ENCODE peak calls at places on chromosomes 5 and 9, in nine cellular contexts. W is pancreas; R is endothelial cell of umbilical vein; O is tibial artery; Z is upper lobe of right lung; C is right atrium auricular region; I is CD4-positive, CD25-positive, alpha-beta regulatory T cell; S is CD8-positive, alpha-beta T cell; A is neuronal stem cell. N is an unnamed sample.

GRCh38 chr5:96336351-96336985 is 96.6 kb downstream of the PCSK1 start:
- DNase-seq in I (peak; percentile 85), Z (no peak), C (peak; percentile 88), R (peak; percentile 92), W (no peak), S (peak; percentile 57), O (peak; percentile 87), A (peak; percentile 68), N (peak; percentile 83)

GRCh38 chr5:179974946-179975712 is 67.4 kb upstream of the TBC1D9B start:
- DNase-seq in S (peak; percentile 27), R (peak; percentile 33), A (peak; percentile 18), W (no peak), C (no peak), Z (peak; percentile 70), I (peak; percentile 55), O (no peak), N (peak; percentile 94)

GRCh38 chr5:77015938-77016569 is 14.2 kb upstream of the AGGF1 start:
- DNase-seq in O (no peak), C (no peak), W (no peak), R (peak; percentile 66), S (no peak), Z (no peak), A (peak; percentile 4), I (peak; percentile 63), N (peak; percentile 82)

GRCh38 chr5:142821733-142822487 is 51.7 kb downstream of the ARHGAP26 start:
- DNase-seq in Z (no peak), I (peak; percentile 49), A (no peak), R (peak; percentile 77), S (no peak), O (no peak), C (no peak), W (no peak), N (no peak)

GRCh38 chr9:111039203-111039907 is 1.1 kb upstream of the LPAR1 start:
- DNase-seq in S (no peak), I (no peak), A (no peak), Z (no peak), C (no peak), R (no peak), O (peak; percentile 67), W (peak; percentile 66), N (no peak)

GRCh38 chr5:79229357-79230174 is 6.4 kb upstream of the JMY start:
- DNase-seq in W (no peak), Z (no peak), R (no peak), C (no peak), S (peak; percentile 43), I (peak; percentile 15), O (no peak), A (no peak), N (no peak)

GRCh38 chr5:163789870-163790269 is 284.5 kb downstream of the MAT2B start:
- DNase-seq in I (no peak), A (no peak), R (no peak), S (no peak), C (no peak), W (no peak), Z (no peak), O (no peak), N (no peak)

GRCh38 chr5:40503438-40503837 is 176.3 kb upstream of the PTGER4 start:
- DNase-seq in R (peak; percentile 37), S (no peak), C (no peak), A (no peak), W (no peak), Z (no peak), O (no peak), I (no peak), N (no peak)

GRCh38 chr5:126377444-126377843 is 45.8 kb upstream of the GRAMD2B start:
- DNase-seq in R (no peak), S (no peak), O (no peak), I (no peak), W (no peak), Z (no peak), A (no peak), C (no peak), N (no peak)

GRCh38 chr5:135498662-135498995 is 37.1 kb downstream of the NEUROG1 start:
- DNase-seq in S (no peak), R (no peak), O (no peak), I (no peak), Z (no peak), C (no peak), A (no peak), W (no peak), N (no peak)

GRCh38 chr5:176542135-176542595 is 5.0 kb upstream of the RNF44 start:
- DNase-seq in R (no peak), C (no peak), A (no peak), W (no peak), Z (no peak), O (no peak), S (peak; percentile 68), I (peak; percentile 81), N (peak; percentile 81)

GRCh38 chr5:1277331-1277730 is 17.5 kb downstream of the TERT start:
- DNase-seq in Z (no peak), I (no peak), A (no peak), R (no peak), O (no peak), S (no peak), W (no peak), C (no peak), N (no peak)

GRCh38 chr9:91978739-91979414 is 28.8 kb upstream of the ROR2 start:
- DNase-seq in O (no peak), R (peak; percentile 5), C (no peak), I (peak; percentile 3), W (no peak), Z (no peak), S (no peak), A (peak; percentile 30), N (peak; percentile 69)

GRCh38 chr5:81657386-81657785 is 93.5 kb downstream of the SSBP2 start:
- DNase-seq in R (no peak), C (no peak), W (no peak), Z (no peak), O (no peak), I (no peak), S (no peak), A (no peak), N (no peak)

GRCh38 chr9:6498982-6499381 is 86.0 kb downstream of the UHRF2 start:
- DNase-seq in S (no peak), Z (no peak), A (no peak), O (no peak), R (no peak), I (no peak), C (no peak), W (no peak), N (no peak)

GRCh38 chr9:136527721-136528710 is 17.8 kb downstream of the NOTCH1 start:
- DNase-seq in W (no peak), A (no peak), R (no peak), C (no peak), I (no peak), S (no peak), Z (no peak), O (no peak), N (peak; percentile 70)

GRCh38 chr5:154588091-154588762 is 110.2 kb upstream of the HAND1 start:
- DNase-seq in C (no peak), I (no peak), R (no peak), O (no peak), W (no peak), Z (no peak), S (no peak), A (no peak), N (no peak)

GRCh38 chr9:135507104-135508035 is 6.9 kb downstream of the MRPS2 start:
- DNase-seq in Z (peak; percentile 54), A (no peak), O (peak; percentile 52), S (no peak), C (no peak), I (no peak), W (peak; percentile 43), R (no peak), N (no peak)

GRCh38 chr5:107875834-107876233 is 205.1 kb upstream of the EFNA5 start:
- DNase-seq in C (no peak), O (no peak), Z (no peak), W (no peak), I (no peak), R (no peak), S (no peak), A (no peak), N (no peak)

GRCh38 chr5:59897075-59897474 is 3.5 kb upstream of the PDE4D start:
- DNase-seq in C (no peak), I (no peak), Z (no peak), O (no peak), S (no peak), A (no peak), W (no peak), R (no peak), N (no peak)

GRCh38 chr5:141669519-141669918 is 12.5 kb downstream of the ARAP3 start:
- DNase-seq in O (no peak), R (no peak), I (no peak), S (no peak), C (no peak), A (no peak), Z (no peak), W (no peak), N (no peak)
- H3K27ac ChIP-seq in O (no peak overlapping the region), R (no peak overlapping the region), I (no peak overlapping the region), S (no peak overlapping the region), C (no peak overlapping the region), A (no peak overlapping the region), Z (no peak overlapping the region), W (no peak overlapping the region), N (no peak overlapping the region)

GRCh38 chr9:69188975-69189374 is 14.9 kb downstream of the TJP2 start:
- DNase-seq in I (no peak), C (no peak), R (no peak), W (no peak), S (no peak), O (no peak), A (no peak), Z (no peak), N (no peak)
- H3K27ac ChIP-seq in I (no peak overlapping the region), C (no peak overlapping the region), R (no peak overlapping the region), W (no peak overlapping the region), S (no peak overlapping the region), O (peak overlapping the region; percentile 67), A (no peak overlapping the region), Z (no peak overlapping the region), N (no peak overlapping the region)

DNA sequence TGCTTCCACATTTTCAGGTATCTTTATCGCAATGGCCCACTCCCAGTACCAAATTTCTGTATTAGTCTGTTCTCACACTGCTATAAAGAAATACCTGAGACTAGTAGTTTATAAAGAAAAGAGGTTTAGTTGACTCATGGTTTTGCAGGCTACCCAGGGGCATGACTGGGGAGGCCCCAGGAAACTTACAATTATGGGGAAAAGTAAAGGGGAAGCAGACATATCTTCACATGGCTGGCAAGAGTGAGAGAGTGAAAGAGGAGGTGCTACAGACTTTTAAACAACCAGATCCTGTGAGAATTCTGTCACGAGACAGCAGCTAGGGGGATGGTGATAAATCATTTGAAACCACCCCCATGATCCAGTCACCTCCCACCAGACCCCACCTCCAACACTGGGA is 238.2 kb upstream of the DMAC1 start:
- DNase-seq in C (no peak), W (no peak), I (no peak), O (no peak), R (no peak), S (no peak), Z (no peak), A (no peak), N (no peak)
- H3K27ac ChIP-seq in C (no peak overlapping the region), W (no peak overlapping the region), I (no peak overlapping the region), O (no peak overlapping the region), R (no peak overlapping the region), S (no peak overlapping the region), Z (no peak overlapping the region), A (no peak overlapping the region), N (no peak overlapping the region)

DNA sequence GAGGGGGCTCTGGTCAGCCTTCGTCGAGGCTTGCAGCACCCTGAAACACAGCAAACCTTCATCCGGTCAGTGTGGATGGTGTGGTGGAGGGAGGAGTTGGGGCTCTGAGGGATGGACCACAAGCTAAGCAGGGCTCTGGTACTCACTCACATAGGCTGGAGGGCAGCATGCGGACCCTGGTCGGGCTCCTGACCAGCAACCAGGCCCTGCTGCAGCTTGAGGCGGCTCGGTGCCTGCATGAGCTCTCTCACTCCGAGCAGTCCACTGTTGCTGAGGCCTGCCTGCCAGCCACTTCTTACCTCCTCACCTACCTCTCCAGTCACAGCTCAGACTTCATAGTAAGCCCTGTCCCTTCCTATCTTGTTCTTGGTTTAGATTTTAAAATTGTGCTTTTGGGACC is 2.5 kb downstream of the TMCO6 start:
- DNase-seq in O (no peak), Z (no peak), A (no peak), R (no peak), W (no peak), C (no peak), I (no peak), S (no peak), N (no peak)
- H3K27ac ChIP-seq in O (no peak overlapping the region), Z (no peak overlapping the region), A (no peak overlapping the region), R (no peak overlapping the region), W (no peak overlapping the region), C (no peak overlapping the region), I (no peak overlapping the region), S (no peak overlapping the region), N (no peak overlapping the region)

N was measured in Karpas-422.